ENCODE peak calls at places on chromosomes 5 and 9, in five cellular contexts. A, B, T, Z and P are unnamed samples.

GRCh38 chr9:81771606-81772005 is 82.3 kb upstream of the TLE1 start:
- DNase-seq in A (no peak), T (no peak), Z (no peak), B (no peak), P (no peak)

GRCh38 chr5:172486451-172486850 is 32.1 kb upstream of the SH3PXD2B start:
- DNase-seq in T (peak; percentile 64), B (no peak), Z (no peak), A (no peak), P (no peak)

GRCh38 chr5:134541736-134542376 is 16.4 kb downstream of the JADE2 start:
- DNase-seq in Z (peak; percentile 63), T (peak; percentile 66), B (peak; percentile 87), A (no peak), P (no peak)

GRCh38 chr9:127545196-127546124 is 66.6 kb upstream of the STXBP1 start:
- DNase-seq in Z (no peak), B (no peak), A (no peak), T (no peak), P (no peak)

GRCh38 chr5:54872810-54873209 is 112.6 kb downstream of the ESM1 start:
- DNase-seq in B (no peak), T (no peak), A (no peak), Z (no peak), P (no peak)

GRCh38 chr9:12266758-12267157 is 426.4 kb upstream of the TYRP1 start:
- DNase-seq in A (no peak), T (no peak), B (peak; percentile 3), Z (no peak), P (no peak)

GRCh38 chr5:154244476-154244875 is 53.9 kb downstream of the GALNT10 start:
- DNase-seq in T (no peak), B (no peak), Z (no peak), A (no peak), P (no peak)

GRCh38 chr5:82164109-82164956 is 113.8 kb downstream of the RPS23 start:
- DNase-seq in B (no peak), T (no peak), A (no peak), Z (no peak), P (no peak)

GRCh38 chr9:129419382-129419899 is 201.5 kb downstream of the C9orf50 start:
- DNase-seq in A (no peak), B (no peak), Z (no peak), T (no peak), P (no peak)

GRCh38 chr5:142894749-142895148 is 124.6 kb downstream of the ARHGAP26 start:
- DNase-seq in Z (no peak), A (no peak), T (no peak), B (no peak), P (no peak)

GRCh38 chr5:124162782-124163532 is 583.5 kb downstream of the ZNF608 start:
- DNase-seq in T (peak; percentile 56), Z (no peak), A (peak; percentile 32), B (peak; percentile 76), P (no peak)

GRCh38 chr9:86257406-86257805 is 2.1 kb downstream of the C9orf153 start:
- DNase-seq in Z (no peak), T (peak; percentile 52), B (no peak), A (no peak), P (no peak)

GRCh38 chr9:112184211-112184610 is 9.1 kb upstream of the SUSD1 start:
- DNase-seq in Z (no peak), A (no peak), B (no peak), T (no peak), P (no peak)

GRCh38 chr9:117403403-117403811 is 11.4 kb downstream of the ASTN2 start:
- DNase-seq in A (no peak), B (no peak), Z (peak; percentile 54), T (peak; percentile 26), P (no peak)

GRCh38 chr5:125316913-125317545 is 570.6 kb upstream of the ZNF608 start:
- DNase-seq in A (no peak), B (no peak), Z (no peak), T (no peak), P (no peak)

GRCh38 chr5:96026334-96027065 is 64.8 kb upstream of the ELL2 start:
- DNase-seq in Z (no peak), T (no peak), A (no peak), B (no peak), P (no peak)

GRCh38 chr5:81751836-81752643 is 1.1 kb upstream of the SSBP2 start:
- DNase-seq in Z (peak; percentile 73), A (peak; percentile 52), B (peak; percentile 19), T (no peak), P (no peak)

GRCh38 chr5:37816883-37817282 is 23.0 kb downstream of the GDNF start:
- DNase-seq in B (peak; percentile 11), Z (no peak), A (no peak), T (no peak), P (no peak)

GRCh38 chr5:39570418-39571027 is 145.7 kb upstream of the DAB2 start:
- DNase-seq in B (peak; percentile 37), Z (no peak), A (no peak), T (no peak), P (no peak)

GRCh38 chr9:91886433-91887031 is 63.5 kb downstream of the ROR2 start:
- DNase-seq in B (no peak), Z (no peak), A (no peak), T (no peak), P (no peak)

GRCh38 chr5:150485770-150486401 is 22.0 kb upstream of the NDST1 start:
- DNase-seq in T (peak; percentile 77), A (peak; percentile 67), Z (peak; percentile 82), B (peak; percentile 74), P (no peak)

GRCh38 chr5:125446986-125447385 is 700.5 kb upstream of the ZNF608 start:
- DNase-seq in B (no peak), A (no peak), T (no peak), Z (no peak), P (no peak)

GRCh38 chr9:132644251-132644650 is 25.5 kb downstream of the DDX31 start:
- DNase-seq in T (no peak), Z (no peak), B (no peak), A (no peak), P (no peak)

GRCh38 chr9:117516676-117517632 is 102.1 kb upstream of the ASTN2 start:
- DNase-seq in A (no peak), T (no peak), B (no peak), Z (no peak), P (no peak)

GRCh38 chr5:112579771-112580170 is 157.9 kb upstream of the APC start:
- DNase-seq in A (no peak), T (no peak), Z (no peak), B (no peak), P (no peak)

GRCh38 chr5:139683295-139684271 is 35.4 kb downstream of the CXXC5 start:
- DNase-seq in T (no peak), A (no peak), Z (no peak), B (no peak), P (no peak)

GRCh38 chr5:139684881-139685749 is 37.0 kb downstream of the CXXC5 start:
- DNase-seq in Z (no peak), B (no peak), T (peak; percentile 77), A (no peak), P (no peak)

GRCh38 chr5:139686356-139686918 is 38.3 kb downstream of the CXXC5 start:
- DNase-seq in Z (no peak), T (no peak), B (no peak), A (no peak), P (no peak)

GRCh38 chr5:139685886-139686285 is 37.7 kb downstream of the CXXC5 start:
- DNase-seq in T (no peak), Z (no peak), A (no peak), B (no peak), P (no peak)

GRCh38 chr5:139684350-139684880 is 36.3 kb downstream of the CXXC5 start:
- DNase-seq in A (no peak), Z (no peak), T (no peak), B (no peak), P (no peak)
- H3K4me1 ChIP-seq in A (no peaks in the 10 kb centered on the region), Z (no peaks in the 10 kb centered on the region), T (peaks cover 20% of the 10 kb centered on the region), B (peaks cover 9% of the 10 kb centered on the region), P (no peaks in the 10 kb centered on the region)

DNA sequence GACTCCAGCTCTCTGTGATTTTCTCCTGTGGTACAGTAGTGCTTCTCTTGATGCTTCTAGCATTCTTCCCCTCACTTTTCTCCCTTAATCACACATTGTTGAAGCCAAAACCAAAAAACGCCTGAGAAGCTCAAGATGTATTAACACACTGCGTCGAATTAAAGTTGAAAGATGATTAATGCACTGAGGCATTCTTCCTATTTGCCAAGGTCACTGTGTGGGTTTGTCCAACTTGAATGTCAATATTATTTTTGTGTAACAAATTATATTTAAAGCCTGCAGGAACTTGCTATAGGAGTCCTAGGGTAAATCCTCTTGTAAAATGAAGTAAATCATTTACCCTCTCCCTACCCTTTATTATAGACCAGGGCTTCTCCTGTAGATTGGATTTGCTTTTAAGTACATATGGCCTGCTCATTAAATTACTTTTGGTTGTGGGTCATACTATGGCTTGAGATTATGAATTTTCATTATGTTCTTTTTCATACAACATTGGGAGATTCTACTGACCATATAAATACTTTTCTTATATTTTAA is 68.1 kb downstream of the GDA start:
- DNase-seq in Z (no peak), T (no peak), B (no peak), A (no peak), P (no peak)
- H3K27ac ChIP-seq in Z (no peak overlapping the region), T (no peak overlapping the region), B (no peak overlapping the region), A (no peak overlapping the region), P (no peak overlapping the region)

GRCh38 chr9:70392189-70392588 is 22.3 kb downstream of the KLF9 start:
- DNase-seq in B (no peak), Z (no peak), T (no peak), A (no peak), P (no peak)
- H3K4me3 ChIP-seq in B (no peak overlapping the region), Z (no peak overlapping the region), T (no peak overlapping the region), A (no peak overlapping the region), P (no peak overlapping the region)

DNA sequence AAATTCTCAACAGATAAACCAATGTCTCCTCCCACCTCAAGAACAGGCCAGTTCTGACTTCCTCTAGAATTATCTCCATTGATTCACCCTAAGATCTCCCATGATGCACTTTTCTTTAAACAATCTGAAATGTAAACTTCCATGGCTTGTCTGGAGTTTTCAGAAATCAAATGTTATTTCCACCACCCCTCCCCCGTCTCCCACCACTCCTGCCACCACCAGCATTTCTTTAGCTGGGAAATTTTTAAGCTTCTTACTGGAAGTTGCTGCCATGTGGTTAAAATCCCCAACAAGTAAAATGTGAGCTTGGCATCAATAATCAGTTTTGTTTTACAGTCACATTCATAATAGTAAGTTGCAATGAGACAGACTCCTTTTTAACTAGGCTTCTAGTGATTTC is 32.8 kb upstream of the BASP1 start:
- DNase-seq in T (no peak), B (no peak), A (no peak), Z (no peak), P (no peak)
- H3K4me1 ChIP-seq in T (no peaks in the 10 kb centered on the region), B (no peaks in the 10 kb centered on the region), A (no peaks in the 10 kb centered on the region), Z (no peaks in the 10 kb centered on the region), P (no peaks in the 10 kb centered on the region)